ENCODE peak calls at places on chromosome 4, in nine cellular contexts. One of them, this sample, is unnamed.
A peak's percentile ranks its signal among the peaks of the same experiment; 100 is the strongest.

GRCh38 chr4:155515444-155515843 is 138.7 kb upstream of the MAP9 start:
- DNase-seq in activated CD8-positive, alpha-beta memory T cell treated with anti-CD3 and anti-CD28 coated beads for 24 hours: no peak
- DNase-seq in activated T-helper 1 cell treated with anti-CD3 and anti-CD28 coated beads, Interleukin-2, amount 50 U/mL, for 16 hours: no peak
- DNase-seq in activated T-cell treated with anti-CD3 and anti-CD28 coated beads, Interleukin-2, amount 50 U/mL, for 72 hours: no peak
- DNase-seq in stromal cell of bone marrow: no peak
- DNase-seq in stimulated activated CD4-positive, alpha-beta T cell treated with anti-CD3 and anti-CD28 coated beads, Interleukin-15, amount 100 ng/mL, for 24 hours: no peak
- DNase-seq in HS-5: no peak
- DNase-seq in Peyer's patch: no peak
- DNase-seq in M059J: no peak
- DNase-seq in this sample: no peak

GRCh38 chr4:114103908-114104307 is 124.5 kb upstream of the ARSJ start:
- DNase-seq in activated CD8-positive, alpha-beta memory T cell treated with anti-CD3 and anti-CD28 coated beads for 24 hours: no peak
- DNase-seq in M059J: no peak
- DNase-seq in stimulated activated CD4-positive, alpha-beta T cell treated with anti-CD3 and anti-CD28 coated beads, Interleukin-15, amount 100 ng/mL, for 24 hours: no peak
- DNase-seq in Peyer's patch: no peak
- DNase-seq in activated T-cell treated with anti-CD3 and anti-CD28 coated beads, Interleukin-2, amount 50 U/mL, for 72 hours: no peak
- DNase-seq in stromal cell of bone marrow: no peak
- DNase-seq in activated T-helper 1 cell treated with anti-CD3 and anti-CD28 coated beads, Interleukin-2, amount 50 U/mL, for 16 hours: no peak
- DNase-seq in HS-5: no peak
- DNase-seq in this sample: no peak

GRCh38 chr4:86446996-86447395 is 87.1 kb upstream of the MAPK10 start:
- DNase-seq in activated T-helper 1 cell treated with anti-CD3 and anti-CD28 coated beads, Interleukin-2, amount 50 U/mL, for 16 hours: no peak
- DNase-seq in M059J: no peak
- DNase-seq in activated CD8-positive, alpha-beta memory T cell treated with anti-CD3 and anti-CD28 coated beads for 24 hours: no peak
- DNase-seq in stimulated activated CD4-positive, alpha-beta T cell treated with anti-CD3 and anti-CD28 coated beads, Interleukin-15, amount 100 ng/mL, for 24 hours: no peak
- DNase-seq in Peyer's patch: no peak
- DNase-seq in HS-5: no peak
- DNase-seq in stromal cell of bone marrow: no peak
- DNase-seq in activated T-cell treated with anti-CD3 and anti-CD28 coated beads, Interleukin-2, amount 50 U/mL, for 72 hours: no peak
- DNase-seq in this sample: no peak

GRCh38 chr4:3209551-3210325 is 39.2 kb upstream of the MSANTD1 start:
- DNase-seq in Peyer's patch: no peak
- DNase-seq in activated CD8-positive, alpha-beta memory T cell treated with anti-CD3 and anti-CD28 coated beads for 24 hours: no peak
- DNase-seq in stimulated activated CD4-positive, alpha-beta T cell treated with anti-CD3 and anti-CD28 coated beads, Interleukin-15, amount 100 ng/mL, for 24 hours: no peak
- DNase-seq in HS-5: no peak
- DNase-seq in activated T-helper 1 cell treated with anti-CD3 and anti-CD28 coated beads, Interleukin-2, amount 50 U/mL, for 16 hours: no peak
- DNase-seq in activated T-cell treated with anti-CD3 and anti-CD28 coated beads, Interleukin-2, amount 50 U/mL, for 72 hours: no peak
- DNase-seq in stromal cell of bone marrow: no peak
- DNase-seq in M059J: no peak
- DNase-seq in this sample: no peak

GRCh38 chr4:134465417-134465816 is 263.8 kb upstream of the PABPC4L start:
- DNase-seq in activated CD8-positive, alpha-beta memory T cell treated with anti-CD3 and anti-CD28 coated beads for 24 hours: no peak
- DNase-seq in M059J: no peak
- DNase-seq in activated T-helper 1 cell treated with anti-CD3 and anti-CD28 coated beads, Interleukin-2, amount 50 U/mL, for 16 hours: no peak
- DNase-seq in Peyer's patch: no peak
- DNase-seq in HS-5: no peak
- DNase-seq in activated T-cell treated with anti-CD3 and anti-CD28 coated beads, Interleukin-2, amount 50 U/mL, for 72 hours: no peak
- DNase-seq in stromal cell of bone marrow: no peak
- DNase-seq in stimulated activated CD4-positive, alpha-beta T cell treated with anti-CD3 and anti-CD28 coated beads, Interleukin-15, amount 100 ng/mL, for 24 hours: no peak
- DNase-seq in this sample: no peak

GRCh38 chr4:89586864-89587263 is 250.1 kb downstream of the SNCA start:
- DNase-seq in stimulated activated CD4-positive, alpha-beta T cell treated with anti-CD3 and anti-CD28 coated beads, Interleukin-15, amount 100 ng/mL, for 24 hours: no peak
- DNase-seq in activated T-cell treated with anti-CD3 and anti-CD28 coated beads, Interleukin-2, amount 50 U/mL, for 72 hours: no peak
- DNase-seq in M059J: no peak
- DNase-seq in activated T-helper 1 cell treated with anti-CD3 and anti-CD28 coated beads, Interleukin-2, amount 50 U/mL, for 16 hours: no peak
- DNase-seq in HS-5: no peak
- DNase-seq in activated CD8-positive, alpha-beta memory T cell treated with anti-CD3 and anti-CD28 coated beads for 24 hours: no peak
- DNase-seq in Peyer's patch: no peak
- DNase-seq in stromal cell of bone marrow: peak; percentile 5
- DNase-seq in this sample: peak; percentile 1

GRCh38 chr4:187317799-187318198 is 594.1 kb upstream of the FAT1 start:
- DNase-seq in activated T-helper 1 cell treated with anti-CD3 and anti-CD28 coated beads, Interleukin-2, amount 50 U/mL, for 16 hours: no peak
- DNase-seq in M059J: no peak
- DNase-seq in activated CD8-positive, alpha-beta memory T cell treated with anti-CD3 and anti-CD28 coated beads for 24 hours: no peak
- DNase-seq in activated T-cell treated with anti-CD3 and anti-CD28 coated beads, Interleukin-2, amount 50 U/mL, for 72 hours: no peak
- DNase-seq in HS-5: no peak
- DNase-seq in stimulated activated CD4-positive, alpha-beta T cell treated with anti-CD3 and anti-CD28 coated beads, Interleukin-15, amount 100 ng/mL, for 24 hours: no peak
- DNase-seq in Peyer's patch: no peak
- DNase-seq in stromal cell of bone marrow: no peak
- DNase-seq in this sample: no peak

GRCh38 chr4:823093-823760 is 2.7 kb downstream of the CPLX1 start:
- DNase-seq in activated T-cell treated with anti-CD3 and anti-CD28 coated beads, Interleukin-2, amount 50 U/mL, for 72 hours: no peak
- DNase-seq in stromal cell of bone marrow: no peak
- DNase-seq in activated CD8-positive, alpha-beta memory T cell treated with anti-CD3 and anti-CD28 coated beads for 24 hours: no peak
- DNase-seq in activated T-helper 1 cell treated with anti-CD3 and anti-CD28 coated beads, Interleukin-2, amount 50 U/mL, for 16 hours: no peak
- DNase-seq in stimulated activated CD4-positive, alpha-beta T cell treated with anti-CD3 and anti-CD28 coated beads, Interleukin-15, amount 100 ng/mL, for 24 hours: no peak
- DNase-seq in HS-5: no peak
- DNase-seq in Peyer's patch: no peak
- DNase-seq in M059J: peak; percentile 30
- DNase-seq in this sample: no peak

GRCh38 chr4:167088115-167088514 is 146.2 kb downstream of the SPOCK3 start:
- DNase-seq in stromal cell of bone marrow: no peak
- DNase-seq in stimulated activated CD4-positive, alpha-beta T cell treated with anti-CD3 and anti-CD28 coated beads, Interleukin-15, amount 100 ng/mL, for 24 hours: no peak
- DNase-seq in Peyer's patch: no peak
- DNase-seq in activated T-cell treated with anti-CD3 and anti-CD28 coated beads, Interleukin-2, amount 50 U/mL, for 72 hours: no peak
- DNase-seq in activated CD8-positive, alpha-beta memory T cell treated with anti-CD3 and anti-CD28 coated beads for 24 hours: no peak
- DNase-seq in HS-5: no peak
- DNase-seq in activated T-helper 1 cell treated with anti-CD3 and anti-CD28 coated beads, Interleukin-2, amount 50 U/mL, for 16 hours: no peak
- DNase-seq in M059J: no peak
- DNase-seq in this sample: no peak

GRCh38 chr4:113744667-113745241 is 16.8 kb downstream of the CAMK2D start:
- DNase-seq in stimulated activated CD4-positive, alpha-beta T cell treated with anti-CD3 and anti-CD28 coated beads, Interleukin-15, amount 100 ng/mL, for 24 hours: no peak
- DNase-seq in activated T-helper 1 cell treated with anti-CD3 and anti-CD28 coated beads, Interleukin-2, amount 50 U/mL, for 16 hours: no peak
- DNase-seq in Peyer's patch: no peak
- DNase-seq in activated CD8-positive, alpha-beta memory T cell treated with anti-CD3 and anti-CD28 coated beads for 24 hours: no peak
- DNase-seq in M059J: no peak
- DNase-seq in HS-5: no peak
- DNase-seq in activated T-cell treated with anti-CD3 and anti-CD28 coated beads, Interleukin-2, amount 50 U/mL, for 72 hours: no peak
- DNase-seq in stromal cell of bone marrow: no peak
- DNase-seq in this sample: no peak

GRCh38 chr4:151862766-151863165 is 102.0 kb upstream of the GATB start:
- DNase-seq in activated T-helper 1 cell treated with anti-CD3 and anti-CD28 coated beads, Interleukin-2, amount 50 U/mL, for 16 hours: no peak
- DNase-seq in activated T-cell treated with anti-CD3 and anti-CD28 coated beads, Interleukin-2, amount 50 U/mL, for 72 hours: no peak
- DNase-seq in stimulated activated CD4-positive, alpha-beta T cell treated with anti-CD3 and anti-CD28 coated beads, Interleukin-15, amount 100 ng/mL, for 24 hours: no peak
- DNase-seq in HS-5: peak; percentile 50
- DNase-seq in Peyer's patch: no peak
- DNase-seq in activated CD8-positive, alpha-beta memory T cell treated with anti-CD3 and anti-CD28 coated beads for 24 hours: no peak
- DNase-seq in stromal cell of bone marrow: no peak
- DNase-seq in M059J: peak; percentile 88
- DNase-seq in this sample: no peak

This sample was measured in COR-L47.